ENCODE peak calls at places on chromosomes 5 and 9, in ten cellular contexts. One of them, this sample, is unnamed.

GRCh38 chr9:125428515-125429467 is 167.2 kb downstream of the GAPVD1 start:
- DNase-seq in K562: peak
- DNase-seq in suprapubic skin: no peak
- DNase-seq in tibial artery: no peak
- DNase-seq in CD8-positive, alpha-beta T cell: no peak
- DNase-seq in AG09309: no peak
- DNase-seq in ovary: no peak
- DNase-seq in BE2C: peak
- DNase-seq in heart left ventricle: peak
- DNase-seq in lower lobe of right lung: peak
- DNase-seq in this sample: no peak

GRCh38 chr9:106697799-106698591 is 165.0 kb upstream of the ZNF462 start:
- DNase-seq in K562: no peak
- DNase-seq in AG09309: peak
- DNase-seq in CD8-positive, alpha-beta T cell: no peak
- DNase-seq in lower lobe of right lung: peak
- DNase-seq in ovary: peak
- DNase-seq in tibial artery: peak
- DNase-seq in heart left ventricle: peak
- DNase-seq in BE2C: peak
- DNase-seq in suprapubic skin: peak
- DNase-seq in this sample: peak

GRCh38 chr9:122125158-122125890 is 32.2 kb upstream of the TTLL11 start:
- DNase-seq in suprapubic skin: no peak
- DNase-seq in lower lobe of right lung: peak
- DNase-seq in CD8-positive, alpha-beta T cell: peak
- DNase-seq in tibial artery: peak
- DNase-seq in BE2C: peak
- DNase-seq in AG09309: peak
- DNase-seq in ovary: peak
- DNase-seq in heart left ventricle: peak
- DNase-seq in K562: peak
- DNase-seq in this sample: peak

GRCh38 chr5:91266184-91266705 is 116.9 kb downstream of the ARRDC3 start:
- DNase-seq in K562: peak
- DNase-seq in suprapubic skin: no peak
- DNase-seq in ovary: no peak
- DNase-seq in CD8-positive, alpha-beta T cell: no peak
- DNase-seq in AG09309: peak
- DNase-seq in tibial artery: no peak
- DNase-seq in heart left ventricle: no peak
- DNase-seq in lower lobe of right lung: no peak
- DNase-seq in BE2C: no peak
- DNase-seq in this sample: no peak

GRCh38 chr5:16600397-16600796 is 16.4 kb downstream of the RETREG1 start:
- DNase-seq in BE2C: peak
- DNase-seq in ovary: peak
- DNase-seq in heart left ventricle: peak
- DNase-seq in tibial artery: no peak
- DNase-seq in K562: no peak
- DNase-seq in CD8-positive, alpha-beta T cell: no peak
- DNase-seq in suprapubic skin: peak
- DNase-seq in AG09309: no peak
- DNase-seq in lower lobe of right lung: peak
- DNase-seq in this sample: no peak

GRCh38 chr5:124692324-124692723 is 54.1 kb downstream of the ZNF608 start:
- DNase-seq in lower lobe of right lung: no peak
- DNase-seq in CD8-positive, alpha-beta T cell: no peak
- DNase-seq in ovary: no peak
- DNase-seq in suprapubic skin: no peak
- DNase-seq in K562: no peak
- DNase-seq in heart left ventricle: no peak
- DNase-seq in AG09309: peak
- DNase-seq in BE2C: no peak
- DNase-seq in tibial artery: no peak
- DNase-seq in this sample: no peak

GRCh38 chr5:68369436-68370125 is 154.0 kb downstream of the PIK3R1 start:
- DNase-seq in tibial artery: no peak
- DNase-seq in heart left ventricle: no peak
- DNase-seq in AG09309: no peak
- DNase-seq in CD8-positive, alpha-beta T cell: no peak
- DNase-seq in suprapubic skin: no peak
- DNase-seq in lower lobe of right lung: no peak
- DNase-seq in K562: no peak
- DNase-seq in ovary: no peak
- DNase-seq in BE2C: no peak
- DNase-seq in this sample: no peak

GRCh38 chr5:124274949-124275348 is 471.5 kb downstream of the ZNF608 start:
- DNase-seq in CD8-positive, alpha-beta T cell: no peak
- DNase-seq in suprapubic skin: no peak
- DNase-seq in AG09309: no peak
- DNase-seq in K562: no peak
- DNase-seq in ovary: no peak
- DNase-seq in lower lobe of right lung: no peak
- DNase-seq in tibial artery: no peak
- DNase-seq in BE2C: no peak
- DNase-seq in heart left ventricle: no peak
- DNase-seq in this sample: no peak

GRCh38 chr5:10442581-10442980 is 902 bp downstream of the ROPN1L start:
- DNase-seq in AG09309: no peak
- DNase-seq in ovary: no peak
- DNase-seq in lower lobe of right lung: no peak
- DNase-seq in K562: no peak
- DNase-seq in tibial artery: no peak
- DNase-seq in suprapubic skin: no peak
- DNase-seq in BE2C: no peak
- DNase-seq in heart left ventricle: no peak
- DNase-seq in CD8-positive, alpha-beta T cell: no peak
- DNase-seq in this sample: no peak

GRCh38 chr5:178205010-178205748 is 846 bp downstream of the HNRNPAB start:
- DNase-seq in AG09309: no peak
- DNase-seq in ovary: peak
- DNase-seq in K562: peak
- DNase-seq in tibial artery: peak
- DNase-seq in lower lobe of right lung: peak
- DNase-seq in heart left ventricle: peak
- DNase-seq in CD8-positive, alpha-beta T cell: peak
- DNase-seq in suprapubic skin: peak
- DNase-seq in BE2C: peak
- DNase-seq in this sample: peak

GRCh38 chr5:168468836-168469235 is 17.4 kb upstream of the RARS1 start:
- DNase-seq in ovary: no peak
- DNase-seq in tibial artery: no peak
- DNase-seq in K562: no peak
- DNase-seq in CD8-positive, alpha-beta T cell: no peak
- DNase-seq in lower lobe of right lung: no peak
- DNase-seq in suprapubic skin: no peak
- DNase-seq in heart left ventricle: no peak
- DNase-seq in AG09309: peak
- DNase-seq in BE2C: no peak
- DNase-seq in this sample: no peak

GRCh38 chr5:78294250-78295034 is at the start of gene AP3B1:
- DNase-seq in K562: peak
- DNase-seq in BE2C: peak
- DNase-seq in lower lobe of right lung: peak
- DNase-seq in tibial artery: peak
- DNase-seq in CD8-positive, alpha-beta T cell: peak
- DNase-seq in AG09309: peak
- DNase-seq in heart left ventricle: peak
- DNase-seq in ovary: peak
- DNase-seq in suprapubic skin: peak
- DNase-seq in this sample: peak

GRCh38 chr5:155786108-155786507 is 540.9 kb upstream of the SGCD start:
- DNase-seq in CD8-positive, alpha-beta T cell: no peak
- DNase-seq in suprapubic skin: no peak
- DNase-seq in K562: no peak
- DNase-seq in AG09309: no peak
- DNase-seq in BE2C: no peak
- DNase-seq in heart left ventricle: peak
- DNase-seq in ovary: no peak
- DNase-seq in tibial artery: no peak
- DNase-seq in lower lobe of right lung: no peak
- DNase-seq in this sample: no peak

GRCh38 chr5:56759521-56759920 is 55.8 kb upstream of the MAP3K1 start:
- DNase-seq in heart left ventricle: peak
- DNase-seq in lower lobe of right lung: no peak
- DNase-seq in suprapubic skin: no peak
- DNase-seq in AG09309: no peak
- DNase-seq in BE2C: peak
- DNase-seq in tibial artery: no peak
- DNase-seq in CD8-positive, alpha-beta T cell: no peak
- DNase-seq in ovary: peak
- DNase-seq in K562: no peak
- DNase-seq in this sample: no peak
- H3K4me3 ChIP-seq in heart left ventricle: no peak
- H3K4me3 ChIP-seq in lower lobe of right lung: no peak
- H3K4me3 ChIP-seq in suprapubic skin: no peak
- H3K4me3 ChIP-seq in AG09309: no peak
- H3K4me3 ChIP-seq in BE2C: no peak
- H3K4me3 ChIP-seq in tibial artery: no peak
- H3K4me3 ChIP-seq in CD8-positive, alpha-beta T cell: no peak
- H3K4me3 ChIP-seq in ovary: no peak
- H3K4me3 ChIP-seq in K562: no peak
- H3K4me3 ChIP-seq in this sample: no peak

DNA sequence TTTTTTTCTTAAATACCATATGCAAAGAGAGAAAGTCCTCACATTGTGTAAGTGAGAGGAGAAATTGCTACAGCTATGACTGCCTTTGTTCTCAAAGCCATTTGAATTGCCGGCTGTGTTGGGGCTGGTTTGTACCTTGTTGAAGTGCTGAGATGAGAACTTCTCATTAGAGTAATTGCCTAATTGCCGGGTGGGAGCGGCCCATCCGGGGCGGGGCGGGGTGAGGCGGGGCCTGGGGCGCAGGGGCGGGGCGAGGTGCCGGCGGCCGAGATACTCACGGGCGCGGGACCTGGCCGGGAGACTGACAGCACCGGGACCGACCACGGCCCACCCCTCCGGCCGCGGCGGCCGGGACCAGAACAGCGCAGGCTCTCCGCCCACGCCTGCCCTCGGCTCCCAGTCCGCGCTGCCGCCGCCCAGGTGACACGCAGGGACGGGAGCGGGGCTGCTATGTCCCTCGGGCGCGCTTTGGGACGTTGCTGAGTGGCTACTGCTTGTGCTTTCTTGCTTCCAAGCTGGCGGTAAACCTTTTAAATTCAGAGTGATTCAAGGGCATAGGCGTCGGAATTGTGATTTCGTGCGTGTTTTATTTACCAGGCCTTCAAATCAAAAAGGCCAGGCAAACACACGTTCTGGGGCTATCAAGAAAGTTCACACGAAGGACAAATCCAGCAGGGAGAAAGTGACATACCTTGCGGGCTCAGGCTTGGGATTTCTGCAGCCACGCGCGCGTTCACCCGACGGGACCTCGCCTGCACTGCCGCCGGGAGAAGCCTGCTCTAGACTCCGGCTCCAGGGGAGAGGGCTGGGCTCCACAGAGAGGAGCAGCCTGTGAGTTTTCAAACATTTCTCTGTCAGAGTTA is 269.1 kb downstream of the FANCC start:
- DNase-seq in heart left ventricle: peak
- DNase-seq in suprapubic skin: no peak
- DNase-seq in BE2C: peak
- DNase-seq in tibial artery: peak
- DNase-seq in ovary: peak
- DNase-seq in AG09309: no peak
- DNase-seq in CD8-positive, alpha-beta T cell: peak
- DNase-seq in K562: peak
- DNase-seq in lower lobe of right lung: peak
- DNase-seq in this sample: peak
- H3K4me3 ChIP-seq in heart left ventricle: peak
- H3K4me3 ChIP-seq in suprapubic skin: peak
- H3K4me3 ChIP-seq in BE2C: peak
- H3K4me3 ChIP-seq in tibial artery: peak
- H3K4me3 ChIP-seq in ovary: peak
- H3K4me3 ChIP-seq in AG09309: peak
- H3K4me3 ChIP-seq in CD8-positive, alpha-beta T cell: peak
- H3K4me3 ChIP-seq in K562: peak
- H3K4me3 ChIP-seq in lower lobe of right lung: peak
- H3K4me3 ChIP-seq in this sample: peak

DNA sequence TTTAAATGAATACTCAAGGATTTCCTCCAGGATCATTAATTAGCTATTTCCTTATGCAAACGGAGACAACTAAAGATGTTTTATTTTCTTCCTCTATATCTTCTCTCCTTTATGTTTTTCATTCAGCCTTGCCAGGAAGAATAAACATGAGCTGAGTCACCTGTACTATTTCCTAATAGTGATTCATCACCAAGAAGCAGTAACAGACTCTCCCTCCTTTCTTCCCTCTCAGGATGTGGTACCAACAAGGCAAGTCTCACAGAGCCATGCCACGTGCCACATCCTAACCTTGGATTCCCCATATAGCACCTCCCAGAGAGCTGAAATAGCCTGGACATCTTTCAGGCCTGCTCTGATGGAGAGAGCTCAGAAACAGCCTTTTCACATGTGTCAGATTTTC is 758.6 kb upstream of the DMAC1 start:
- DNase-seq in tibial artery: no peak
- DNase-seq in CD8-positive, alpha-beta T cell: no peak
- DNase-seq in lower lobe of right lung: no peak
- DNase-seq in ovary: no peak
- DNase-seq in suprapubic skin: no peak
- DNase-seq in heart left ventricle: no peak
- DNase-seq in BE2C: no peak
- DNase-seq in K562: no peak
- DNase-seq in AG09309: no peak
- DNase-seq in this sample: no peak
- H3K4me3 ChIP-seq in tibial artery: no peak
- H3K4me3 ChIP-seq in CD8-positive, alpha-beta T cell: no peak
- H3K4me3 ChIP-seq in lower lobe of right lung: no peak
- H3K4me3 ChIP-seq in ovary: no peak
- H3K4me3 ChIP-seq in suprapubic skin: no peak
- H3K4me3 ChIP-seq in heart left ventricle: no peak
- H3K4me3 ChIP-seq in BE2C: no peak
- H3K4me3 ChIP-seq in K562: no peak
- H3K4me3 ChIP-seq in AG09309: no peak
- H3K4me3 ChIP-seq in this sample: no peak

DNA sequence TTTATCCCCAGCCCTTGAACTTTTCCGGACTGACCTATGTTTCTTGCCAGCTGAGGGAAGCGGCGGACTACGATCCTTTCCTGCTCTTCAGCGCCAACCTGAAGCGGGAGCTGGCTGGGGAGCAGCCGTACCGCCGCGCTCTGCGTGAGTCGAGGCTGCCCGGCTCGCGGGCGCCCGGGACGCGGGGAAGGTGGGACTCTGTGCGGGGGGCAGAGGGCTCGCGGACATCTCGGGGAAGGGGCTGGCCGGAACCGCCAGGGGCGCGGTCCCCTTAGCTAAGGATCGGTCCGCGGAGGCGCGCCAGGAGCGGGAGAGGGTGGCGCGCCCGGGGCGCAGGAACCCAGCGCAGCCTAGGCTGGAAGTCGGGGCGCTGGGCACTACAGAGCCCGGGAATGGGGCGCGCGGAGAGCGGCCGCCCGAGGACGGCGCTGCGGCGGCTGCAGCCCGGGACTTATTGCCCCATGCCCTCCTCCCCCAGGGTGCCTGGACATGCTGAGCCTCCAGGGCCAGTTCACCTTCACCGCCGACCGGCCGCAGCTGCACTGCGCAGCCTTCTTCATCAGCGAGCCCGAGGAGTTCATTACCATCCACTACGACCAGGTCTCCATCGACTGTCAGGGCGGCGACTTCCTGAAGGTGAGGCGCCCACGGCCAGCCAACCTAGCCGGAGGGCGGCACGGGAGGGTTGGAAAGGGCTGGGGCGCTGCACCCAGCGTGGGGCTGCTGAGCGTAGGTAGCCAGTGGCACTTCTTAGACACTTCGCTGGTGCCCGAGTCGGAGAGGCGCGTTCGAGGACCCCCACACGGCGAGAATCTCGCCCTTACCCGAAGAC is 922 bp downstream of the CRHBP start:
- DNase-seq in CD8-positive, alpha-beta T cell: no peak
- DNase-seq in ovary: no peak
- DNase-seq in K562: no peak
- DNase-seq in heart left ventricle: peak
- DNase-seq in tibial artery: no peak
- DNase-seq in suprapubic skin: no peak
- DNase-seq in AG09309: no peak
- DNase-seq in lower lobe of right lung: no peak
- DNase-seq in BE2C: no peak
- DNase-seq in this sample: no peak
- H3K4me3 ChIP-seq in CD8-positive, alpha-beta T cell: no peak
- H3K4me3 ChIP-seq in ovary: peak
- H3K4me3 ChIP-seq in K562: no peak
- H3K4me3 ChIP-seq in heart left ventricle: peak
- H3K4me3 ChIP-seq in tibial artery: peak
- H3K4me3 ChIP-seq in suprapubic skin: peak
- H3K4me3 ChIP-seq in AG09309: peak
- H3K4me3 ChIP-seq in lower lobe of right lung: peak
- H3K4me3 ChIP-seq in BE2C: no peak
- H3K4me3 ChIP-seq in this sample: no peak